ENCODE peak calls at places on chromosome 2, in four cellular contexts. B is esophagus squamous epithelium, J is heart left ventricle, V is Peyer's patch. R is an unnamed sample. For H3K9me3, the result is how much of the 10 kb centered on the place peaks cover.

GRCh38 chr2:141142025-141142424 is 988.8 kb downstream of the LRP1B start:
- DNase-seq in B (no peak), J (no peak), V (no peak), R (no peak)

GRCh38 chr2:10534514-10535250 is 86.6 kb upstream of the ODC1 start:
- DNase-seq in B (no peak), J (no peak), V (peak), R (no peak)

GRCh38 chr2:111617804-111618576 is 266.0 kb downstream of the ANAPC1 start:
- DNase-seq in B (no peak), J (peak), V (no peak), R (no peak)

GRCh38 chr2:157053876-157054275 is 203.6 kb upstream of the GALNT5 start:
- DNase-seq in B (no peak), J (no peak), V (no peak), R (no peak)

GRCh38 chr2:173037245-173038106 is 38.2 kb upstream of the MAP3K20 start:
- DNase-seq in B (no peak), J (no peak), V (no peak), R (no peak)

GRCh38 chr2:201105759-201106158 is 10.2 kb upstream of the CFLAR start:
- DNase-seq in B (no peak), J (no peak), V (no peak), R (no peak)

GRCh38 chr2:144357623-144358400 is 162.1 kb downstream of the ZEB2 start:
- DNase-seq in B (no peak), J (no peak), V (no peak), R (no peak)

GRCh38 chr2:143513081-143513480 is 383.9 kb downstream of the ARHGAP15 start:
- DNase-seq in B (no peak), J (peak), V (no peak), R (peak)

GRCh38 chr2:109063326-109063670 is 65.7 kb upstream of the SH3RF3 start:
- DNase-seq in B (no peak), J (no peak), V (peak), R (peak)

GRCh38 chr2:162706770-162707169 is 131.8 kb downstream of the KCNH7 start:
- DNase-seq in B (no peak), J (no peak), V (no peak), R (no peak)

GRCh38 chr2:57313678-57314077 is 732.9 kb upstream of the VRK2 start:
- DNase-seq in B (no peak), J (no peak), V (no peak), R (no peak)

GRCh38 chr2:36235426-36235825 is 120.2 kb upstream of the CRIM1 start:
- DNase-seq in B (no peak), J (no peak), V (no peak), R (no peak)

GRCh38 chr2:236702693-236703092 is 133.1 kb downstream of the ACKR3 start:
- DNase-seq in B (no peak), J (no peak), V (no peak), R (no peak)

GRCh38 chr2:81195774-81196382 is 891.3 kb upstream of the LRRTM1 start:
- DNase-seq in B (no peak), J (no peak), V (peak), R (peak)

GRCh38 chr2:81194176-81194575 is 889.6 kb upstream of the LRRTM1 start:
- DNase-seq in B (no peak), J (no peak), V (peak), R (no peak)

GRCh38 chr2:81196383-81196851 is 891.9 kb upstream of the LRRTM1 start:
- DNase-seq in B (no peak), J (no peak), V (peak), R (no peak)

GRCh38 chr2:81195017-81195773 is 890.6 kb upstream of the LRRTM1 start:
- DNase-seq in B (no peak), J (no peak), V (peak), R (no peak)

DNA sequence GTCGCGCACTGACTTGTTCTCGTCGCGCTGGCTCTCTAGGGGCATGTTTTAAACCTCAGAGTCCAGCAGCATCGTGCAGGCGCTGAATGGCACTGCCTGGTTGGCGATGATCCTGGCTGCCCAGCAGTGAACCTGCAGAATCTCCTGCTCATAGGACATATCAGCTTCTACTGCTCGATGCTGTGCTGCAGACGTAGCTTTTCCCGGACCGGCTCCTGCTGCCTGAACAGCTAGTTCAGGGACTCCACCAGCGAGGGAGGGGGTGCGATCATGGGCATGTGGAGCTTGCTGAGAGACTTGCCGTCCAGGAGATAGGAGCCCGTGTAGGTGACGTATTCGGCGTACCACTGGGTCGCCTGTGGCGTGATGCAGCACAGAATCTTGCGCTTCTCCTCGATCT is 890.0 kb upstream of the LRRTM1 start:
- DNase-seq in B (no peak), J (no peak), V (no peak), R (no peak)
- H3K9me3 ChIP-seq in B (under half), J (under half), V (under half), R (under half)

DNA sequence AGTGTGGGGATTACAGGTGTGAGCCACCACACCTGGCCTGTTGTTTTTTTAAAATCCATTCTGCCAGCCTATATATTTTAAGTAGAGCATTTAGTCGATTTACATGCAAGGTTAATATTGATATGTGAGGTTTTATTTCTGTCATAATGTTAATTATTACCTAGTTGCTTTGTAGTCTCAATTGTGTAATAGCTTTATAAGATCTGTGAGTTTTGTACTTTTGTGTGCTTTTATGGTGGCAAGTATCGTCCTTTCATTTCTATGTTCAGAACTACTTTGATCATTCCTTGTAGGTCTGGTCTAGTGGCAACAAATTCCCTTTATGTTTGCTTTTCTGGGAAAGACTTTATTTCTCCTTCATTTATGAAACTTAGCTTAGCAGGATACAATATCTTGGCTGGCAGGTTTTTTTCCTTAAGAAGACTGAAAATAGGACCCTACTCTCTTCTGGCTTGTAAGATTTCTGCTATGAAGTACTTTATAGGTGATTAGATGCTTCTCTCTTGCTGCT is 51.0 kb upstream of the FAM117B start:
- DNase-seq in B (no peak), J (no peak), V (no peak), R (no peak)
- TF ChIP-seq CTCF in B (no peak), J (no peak), V (no peak), R (no peak)

GRCh38 chr2:26887142-26887541 is 39.2 kb downstream of the DPYSL5 start:
- DNase-seq in B (no peak), J (no peak), V (no peak), R (no peak)
- H3K9me3 ChIP-seq in B (under half), J (under half), V (under half), R (under half)

GRCh38 chr2:18432999-18433398 is 127.5 kb downstream of the RDH14 start:
- DNase-seq in B (no peak), J (no peak), V (no peak), R (no peak)

GRCh38 chr2:18436408-18437077 is 123.9 kb downstream of the RDH14 start:
- DNase-seq in B (no peak), J (no peak), V (no peak), R (no peak)

GRCh38 chr2:18433872-18434271 is 126.6 kb downstream of the RDH14 start:
- DNase-seq in B (no peak), J (no peak), V (no peak), R (no peak)

GRCh38 chr2:18437909-18438308 is 122.5 kb downstream of the RDH14 start:
- DNase-seq in B (no peak), J (no peak), V (no peak), R (no peak)

DNA sequence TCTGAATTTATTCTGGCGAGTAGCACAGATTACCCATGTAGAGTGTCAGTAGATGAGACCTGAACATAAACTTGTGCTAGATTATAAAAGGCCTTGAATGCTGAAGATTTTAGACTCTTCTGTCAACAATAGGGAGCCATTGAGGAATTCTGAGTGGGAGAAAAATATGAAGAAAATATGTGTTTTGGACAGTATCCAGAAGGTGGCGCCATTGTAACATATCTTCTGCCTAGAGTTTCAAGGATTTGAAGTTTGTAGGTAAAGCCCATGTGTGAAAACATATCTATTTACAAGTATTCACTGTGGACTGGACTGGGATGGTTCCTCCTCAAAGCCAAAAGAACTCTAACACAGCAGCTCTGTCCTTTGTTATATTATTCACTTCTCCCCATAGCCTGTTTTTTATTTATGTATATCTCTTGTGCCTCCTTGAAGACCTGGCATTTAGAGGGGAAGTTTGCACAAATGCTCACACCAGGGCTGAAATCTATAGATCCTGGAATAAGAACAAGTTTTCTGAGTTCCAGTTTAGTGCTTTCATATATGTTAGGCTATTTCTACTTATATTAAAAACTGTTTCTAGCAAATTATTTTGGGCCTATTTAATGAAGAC is 124.9 kb downstream of the RDH14 start:
- DNase-seq in B (no peak), J (no peak), V (no peak), R (no peak)
- TF ChIP-seq CTCF in B (peak), J (peak), V (peak), R (peak)

GRCh38 chr2:89818873-89819272 is 1127.4 kb downstream of the RPIA start:
- DNase-seq in B (no peak), J (no peak), V (no peak), R (no peak)
- H3K9me3 ChIP-seq in B (half or more), J (half or more), V (under half), R (under half)

GRCh38 chr2:3198119-3198518 is 179.5 kb downstream of the EIPR1 start:
- DNase-seq in B (no peak), J (no peak), V (no peak), R (peak)
- TF ChIP-seq CTCF in B (no peak), J (no peak), V (no peak), R (peak)

GRCh38 chr2:3075316-3075715 is 302.3 kb downstream of the EIPR1 start:
- DNase-seq in B (no peak), J (no peak), V (no peak), R (no peak)
- H3K9me3 ChIP-seq in B (under half), J (under half), V (under half), R (under half)

GRCh38 chr2:114201781-114202180 is 240.7 kb upstream of the DPP10 start:
- DNase-seq in B (no peak), J (no peak), V (no peak), R (no peak)
- TF ChIP-seq CTCF in B (no peak), J (no peak), V (no peak), R (peak)

GRCh38 chr2:5121677-5122076 is 570.5 kb upstream of the SOX11 start:
- DNase-seq in B (no peak), J (no peak), V (no peak), R (peak)

GRCh38 chr2:5125017-5125730 is 567.0 kb upstream of the SOX11 start:
- DNase-seq in B (no peak), J (no peak), V (no peak), R (no peak)

GRCh38 chr2:5121106-5121505 is 571.1 kb upstream of the SOX11 start:
- DNase-seq in B (no peak), J (no peak), V (no peak), R (no peak)

DNA sequence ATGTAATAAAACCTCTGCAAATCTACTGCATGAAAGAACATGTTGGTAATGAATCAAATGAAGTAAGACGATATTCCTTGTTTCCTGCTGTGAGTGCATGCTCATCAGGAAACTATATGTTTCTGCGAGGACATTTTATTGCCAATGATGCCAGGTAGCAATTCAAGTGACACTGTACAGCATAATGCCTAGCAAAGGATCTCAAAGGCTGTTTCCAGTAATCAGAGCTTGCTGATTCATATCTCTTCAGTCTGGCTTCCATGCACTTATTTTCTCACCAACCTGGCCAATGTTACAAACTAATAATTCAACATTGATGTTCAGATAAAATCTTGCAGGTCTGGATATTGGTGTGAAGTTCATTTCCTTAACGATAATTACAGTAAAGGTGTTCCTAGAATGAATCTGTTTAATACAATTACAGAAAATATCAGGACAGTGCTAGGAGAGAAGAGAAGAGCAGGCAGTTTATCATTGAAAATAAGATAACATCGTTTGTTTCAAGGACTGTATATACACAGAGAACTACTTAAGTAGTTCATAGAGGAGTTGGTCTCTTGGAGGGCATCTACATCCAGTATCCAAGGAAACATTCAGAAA is 568.5 kb upstream of the SOX11 start:
- DNase-seq in B (no peak), J (no peak), V (no peak), R (no peak)
- H3K9me3 ChIP-seq in B (under half), J (under half), V (under half), R (under half)

R was measured in H9.